ENCODE peak calls at places on chromosomes 2 and 18, in ten cellular contexts. One of them, this sample, is unnamed.

GRCh38 chr2:16725549-16725948 is 59.9 kb upstream of the CYRIA start:
- DNase-seq in transverse colon: no peak
- DNase-seq in ovary: no peak
- DNase-seq in CD4-positive, alpha-beta T cell: no peak
- DNase-seq in AG04450: no peak
- DNase-seq in hepatocyte: no peak
- DNase-seq in neural progenitor cell: no peak
- DNase-seq in Peyer's patch: no peak
- DNase-seq in colonic mucosa: no peak
- DNase-seq in pancreas: no peak
- DNase-seq in this sample: no peak

GRCh38 chr2:229445013-229445412 is 173.9 kb upstream of the PID1 start:
- DNase-seq in transverse colon: peak; percentile 24
- DNase-seq in ovary: peak; percentile 49
- DNase-seq in CD4-positive, alpha-beta T cell: no peak
- DNase-seq in AG04450: peak; percentile 82
- DNase-seq in hepatocyte: peak; percentile 81
- DNase-seq in neural progenitor cell: no peak
- DNase-seq in Peyer's patch: no peak
- DNase-seq in colonic mucosa: no peak
- DNase-seq in pancreas: peak; percentile 23
- DNase-seq in this sample: peak; percentile 80

GRCh38 chr18:62506495-62507143 is 16.2 kb upstream of the ZCCHC2 start:
- DNase-seq in transverse colon: no peak
- DNase-seq in ovary: no peak
- DNase-seq in CD4-positive, alpha-beta T cell: no peak
- DNase-seq in AG04450: no peak
- DNase-seq in hepatocyte: no peak
- DNase-seq in neural progenitor cell: no peak
- DNase-seq in Peyer's patch: no peak
- DNase-seq in colonic mucosa: no peak
- DNase-seq in pancreas: no peak
- DNase-seq in this sample: no peak

GRCh38 chr2:54545700-54546450 is 89.7 kb downstream of the SPTBN1 start:
- DNase-seq in transverse colon: no peak
- DNase-seq in ovary: no peak
- DNase-seq in CD4-positive, alpha-beta T cell: no peak
- DNase-seq in AG04450: no peak
- DNase-seq in hepatocyte: peak; percentile 78
- DNase-seq in neural progenitor cell: no peak
- DNase-seq in Peyer's patch: no peak
- DNase-seq in colonic mucosa: no peak
- DNase-seq in pancreas: no peak
- DNase-seq in this sample: peak; percentile 47

GRCh38 chr18:8991131-8991530 is 111.4 kb upstream of the NDUFV2 start:
- DNase-seq in transverse colon: no peak
- DNase-seq in ovary: no peak
- DNase-seq in CD4-positive, alpha-beta T cell: no peak
- DNase-seq in AG04450: no peak
- DNase-seq in hepatocyte: no peak
- DNase-seq in neural progenitor cell: no peak
- DNase-seq in Peyer's patch: no peak
- DNase-seq in colonic mucosa: no peak
- DNase-seq in pancreas: no peak
- DNase-seq in this sample: no peak

GRCh38 chr2:117776888-117777287 is 37.6 kb upstream of the DDX18 start:
- DNase-seq in transverse colon: no peak
- DNase-seq in ovary: no peak
- DNase-seq in CD4-positive, alpha-beta T cell: no peak
- DNase-seq in AG04450: no peak
- DNase-seq in hepatocyte: no peak
- DNase-seq in neural progenitor cell: no peak
- DNase-seq in Peyer's patch: no peak
- DNase-seq in colonic mucosa: no peak
- DNase-seq in pancreas: no peak
- DNase-seq in this sample: no peak

GRCh38 chr2:60839126-60839813 is 42.1 kb upstream of the REL start:
- DNase-seq in transverse colon: no peak
- DNase-seq in ovary: no peak
- DNase-seq in CD4-positive, alpha-beta T cell: no peak
- DNase-seq in AG04450: no peak
- DNase-seq in hepatocyte: no peak
- DNase-seq in neural progenitor cell: peak; percentile 16
- DNase-seq in Peyer's patch: no peak
- DNase-seq in colonic mucosa: no peak
- DNase-seq in pancreas: no peak
- DNase-seq in this sample: no peak

GRCh38 chr18:2994603-2995432 is 18.1 kb downstream of the LPIN2 start:
- DNase-seq in transverse colon: peak; percentile 31
- DNase-seq in ovary: no peak
- DNase-seq in CD4-positive, alpha-beta T cell: peak; percentile 54
- DNase-seq in AG04450: no peak
- DNase-seq in hepatocyte: no peak
- DNase-seq in neural progenitor cell: no peak
- DNase-seq in Peyer's patch: no peak
- DNase-seq in colonic mucosa: no peak
- DNase-seq in pancreas: no peak
- DNase-seq in this sample: no peak

GRCh38 chr2:101985793-101986164 is 6.0 kb upstream of the IL1R2 start:
- DNase-seq in transverse colon: peak; percentile 53
- DNase-seq in ovary: no peak
- DNase-seq in CD4-positive, alpha-beta T cell: no peak
- DNase-seq in AG04450: no peak
- DNase-seq in hepatocyte: no peak
- DNase-seq in neural progenitor cell: no peak
- DNase-seq in Peyer's patch: no peak
- DNase-seq in colonic mucosa: peak; percentile 67
- DNase-seq in pancreas: no peak
- DNase-seq in this sample: no peak

DNA sequence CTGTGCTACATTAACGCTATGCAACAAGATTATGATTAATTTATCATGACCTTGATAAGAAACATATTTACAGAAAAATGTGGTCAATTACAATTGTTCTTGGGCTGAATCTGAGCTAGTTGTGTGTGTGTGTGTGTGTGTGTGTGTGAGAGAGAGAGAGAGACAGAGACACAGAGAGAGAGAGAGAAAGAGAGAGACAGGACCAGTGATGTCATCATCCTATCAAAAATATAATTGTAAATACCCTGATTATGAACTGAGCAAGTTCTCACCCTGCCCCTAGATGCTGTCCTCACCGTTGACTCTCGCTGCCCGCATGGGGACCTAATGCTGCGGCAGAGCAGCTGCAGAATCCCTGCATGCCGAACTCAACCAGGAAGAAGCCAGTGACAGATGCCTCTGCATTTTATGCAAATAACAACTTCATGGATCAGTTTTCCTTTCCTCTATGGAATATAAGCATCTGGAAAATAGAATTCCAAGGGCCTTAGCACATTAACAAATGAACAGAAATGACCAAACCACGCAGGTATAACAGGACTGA is 512.5 kb downstream of the PLCL1 start:
- DNase-seq in transverse colon: peak; percentile 42
- DNase-seq in ovary: no peak
- DNase-seq in CD4-positive, alpha-beta T cell: no peak
- DNase-seq in AG04450: no peak
- DNase-seq in hepatocyte: no peak
- DNase-seq in neural progenitor cell: peak; percentile 9
- DNase-seq in Peyer's patch: no peak
- DNase-seq in colonic mucosa: peak; percentile 64
- DNase-seq in pancreas: no peak
- DNase-seq in this sample: no peak
- H3K27ac ChIP-seq in transverse colon: peak overlapping the region; percentile 65
- H3K27ac ChIP-seq in ovary: no peak overlapping the region
- H3K27ac ChIP-seq in CD4-positive, alpha-beta T cell: no peak overlapping the region
- H3K27ac ChIP-seq in AG04450: no peak overlapping the region
- H3K27ac ChIP-seq in hepatocyte: no peak overlapping the region
- H3K27ac ChIP-seq in neural progenitor cell: no peak overlapping the region
- H3K27ac ChIP-seq in Peyer's patch: no peak overlapping the region
- H3K27ac ChIP-seq in colonic mucosa: peak overlapping the region; percentile 67
- H3K27ac ChIP-seq in pancreas: no peak overlapping the region
- H3K27ac ChIP-seq in this sample: no peak overlapping the region

DNA sequence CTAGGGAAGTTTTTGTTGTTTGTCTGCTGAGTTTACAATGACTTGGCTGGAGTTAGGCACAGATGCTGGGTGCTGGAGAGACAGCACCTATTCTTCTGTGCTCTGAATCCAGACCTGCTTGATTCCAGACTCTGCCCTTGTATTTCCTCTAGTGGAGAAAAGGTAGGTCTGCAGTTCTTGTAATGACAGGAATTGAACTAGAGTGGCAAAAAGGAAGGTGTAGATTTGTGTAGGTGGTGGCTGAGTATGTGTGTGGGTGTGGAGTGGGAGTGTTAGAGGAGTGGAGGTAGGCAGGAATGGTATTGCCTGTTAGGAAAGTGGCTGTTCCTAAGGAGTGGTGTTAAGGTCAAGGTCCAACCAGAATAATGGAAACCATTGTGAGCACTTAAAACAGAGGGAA is 71.9 kb upstream of the LYPD6 start:
- DNase-seq in transverse colon: no peak
- DNase-seq in ovary: no peak
- DNase-seq in CD4-positive, alpha-beta T cell: no peak
- DNase-seq in AG04450: no peak
- DNase-seq in hepatocyte: no peak
- DNase-seq in neural progenitor cell: no peak
- DNase-seq in Peyer's patch: no peak
- DNase-seq in colonic mucosa: peak; percentile 29
- DNase-seq in pancreas: no peak
- DNase-seq in this sample: no peak
- TF ChIP-seq CTCF in transverse colon: no peak
- TF ChIP-seq CTCF in ovary: no peak
- TF ChIP-seq CTCF in CD4-positive, alpha-beta T cell: no peak
- TF ChIP-seq CTCF in AG04450: no peak
- TF ChIP-seq CTCF in hepatocyte: no peak
- TF ChIP-seq CTCF in neural progenitor cell: peak; percentile 14
- TF ChIP-seq CTCF in Peyer's patch: no peak
- TF ChIP-seq CTCF in colonic mucosa: no peak
- TF ChIP-seq CTCF in pancreas: no peak
- TF ChIP-seq CTCF in this sample: no peak

GRCh38 chr2:169964740-169965139 is 137.5 kb downstream of the UBR3 start:
- DNase-seq in transverse colon: no peak
- DNase-seq in ovary: no peak
- DNase-seq in CD4-positive, alpha-beta T cell: no peak
- DNase-seq in AG04450: no peak
- DNase-seq in hepatocyte: no peak
- DNase-seq in neural progenitor cell: no peak
- DNase-seq in Peyer's patch: no peak
- DNase-seq in colonic mucosa: no peak
- DNase-seq in pancreas: no peak
- DNase-seq in this sample: no peak
- H3K27ac ChIP-seq in transverse colon: no peak overlapping the region
- H3K27ac ChIP-seq in ovary: no peak overlapping the region
- H3K27ac ChIP-seq in CD4-positive, alpha-beta T cell: no peak overlapping the region
- H3K27ac ChIP-seq in AG04450: no peak overlapping the region
- H3K27ac ChIP-seq in hepatocyte: no peak overlapping the region
- H3K27ac ChIP-seq in neural progenitor cell: no peak overlapping the region
- H3K27ac ChIP-seq in Peyer's patch: no peak overlapping the region
- H3K27ac ChIP-seq in colonic mucosa: no peak overlapping the region
- H3K27ac ChIP-seq in pancreas: no peak overlapping the region
- H3K27ac ChIP-seq in this sample: no peak overlapping the region

DNA sequence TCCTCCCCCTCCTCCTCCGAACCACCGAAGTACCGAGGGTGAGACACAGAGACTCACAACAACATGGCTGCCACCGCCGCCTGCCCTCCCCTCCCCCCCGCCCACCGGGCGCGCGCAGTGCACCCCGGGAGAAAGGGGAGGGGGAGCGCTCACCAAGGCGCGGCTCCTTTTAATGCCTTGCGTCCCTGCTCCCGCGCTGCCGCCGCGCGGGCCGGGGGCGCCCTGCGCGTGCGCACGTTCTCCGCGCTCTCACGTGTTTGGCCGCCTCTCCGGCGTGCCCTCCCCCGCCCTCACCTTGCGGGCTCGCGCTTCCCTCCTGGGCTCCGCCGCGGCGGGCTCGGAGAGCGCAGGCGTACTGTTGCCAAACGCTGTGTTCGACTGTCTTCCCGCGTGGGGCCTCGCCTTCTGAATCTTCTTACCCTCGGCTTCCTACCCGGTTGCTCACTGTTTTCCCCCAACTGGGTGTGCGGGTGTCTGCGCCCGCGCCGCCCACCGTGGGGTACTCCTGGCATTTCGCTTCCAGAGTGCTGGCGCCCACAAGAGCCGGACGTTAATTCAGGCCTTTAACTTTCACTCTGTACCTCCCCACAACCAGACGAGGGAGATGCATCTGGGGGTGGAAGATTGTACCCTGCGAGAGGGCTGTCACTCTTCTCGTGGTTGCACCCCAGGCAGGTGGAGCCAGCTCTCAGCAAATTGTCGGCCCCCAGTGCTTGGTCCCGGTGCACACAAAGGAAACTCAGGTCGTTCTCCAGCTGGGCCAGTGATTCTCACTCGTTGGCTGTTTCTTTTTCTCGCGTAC is at the start of gene PUM2:
- DNase-seq in transverse colon: peak; percentile 96
- DNase-seq in ovary: peak; percentile 94
- DNase-seq in CD4-positive, alpha-beta T cell: peak; percentile 87
- DNase-seq in AG04450: peak; percentile 78
- DNase-seq in hepatocyte: peak; percentile 98
- DNase-seq in neural progenitor cell: peak; percentile 99
- DNase-seq in Peyer's patch: peak; percentile 96
- DNase-seq in colonic mucosa: peak; percentile 94
- DNase-seq in pancreas: peak; percentile 92
- DNase-seq in this sample: peak; percentile 94
- TF ChIP-seq CTCF in transverse colon: no peak
- TF ChIP-seq CTCF in ovary: no peak
- TF ChIP-seq CTCF in CD4-positive, alpha-beta T cell: peak; percentile 32
- TF ChIP-seq CTCF in AG04450: no peak
- TF ChIP-seq CTCF in hepatocyte: no peak
- TF ChIP-seq CTCF in neural progenitor cell: no peak
- TF ChIP-seq CTCF in Peyer's patch: no peak
- TF ChIP-seq CTCF in colonic mucosa: no peak
- TF ChIP-seq CTCF in pancreas: no peak
- TF ChIP-seq CTCF in this sample: no peak

GRCh38 chr2:66851449-66851872 is 416.5 kb downstream of the MEIS1 start:
- DNase-seq in transverse colon: peak; percentile 20
- DNase-seq in ovary: no peak
- DNase-seq in CD4-positive, alpha-beta T cell: no peak
- DNase-seq in AG04450: peak; percentile 92
- DNase-seq in hepatocyte: peak; percentile 58
- DNase-seq in neural progenitor cell: no peak
- DNase-seq in Peyer's patch: no peak
- DNase-seq in colonic mucosa: no peak
- DNase-seq in pancreas: peak; percentile 51
- DNase-seq in this sample: no peak
- H3K27ac ChIP-seq in transverse colon: peak overlapping the region; percentile 84
- H3K27ac ChIP-seq in ovary: no peak overlapping the region
- H3K27ac ChIP-seq in CD4-positive, alpha-beta T cell: no peak overlapping the region
- H3K27ac ChIP-seq in AG04450: peak overlapping the region; percentile 80
- H3K27ac ChIP-seq in hepatocyte: no peak overlapping the region
- H3K27ac ChIP-seq in neural progenitor cell: no peak overlapping the region
- H3K27ac ChIP-seq in Peyer's patch: no peak overlapping the region
- H3K27ac ChIP-seq in colonic mucosa: peak overlapping the region; percentile 32
- H3K27ac ChIP-seq in pancreas: no peak overlapping the region
- H3K27ac ChIP-seq in this sample: no peak overlapping the region

GRCh38 chr2:190179754-190180312 is 117.3 kb upstream of the MSTN start:
- DNase-seq in transverse colon: no peak
- DNase-seq in ovary: no peak
- DNase-seq in CD4-positive, alpha-beta T cell: no peak
- DNase-seq in AG04450: no peak
- DNase-seq in hepatocyte: no peak
- DNase-seq in neural progenitor cell: peak; percentile 9
- DNase-seq in Peyer's patch: no peak
- DNase-seq in colonic mucosa: no peak
- DNase-seq in pancreas: no peak
- DNase-seq in this sample: no peak
- TF ChIP-seq CTCF in transverse colon: no peak
- TF ChIP-seq CTCF in ovary: no peak
- TF ChIP-seq CTCF in CD4-positive, alpha-beta T cell: no peak
- TF ChIP-seq CTCF in AG04450: no peak
- TF ChIP-seq CTCF in hepatocyte: no peak
- TF ChIP-seq CTCF in neural progenitor cell: no peak
- TF ChIP-seq CTCF in Peyer's patch: no peak
- TF ChIP-seq CTCF in colonic mucosa: no peak
- TF ChIP-seq CTCF in pancreas: no peak
- TF ChIP-seq CTCF in this sample: no peak